ENCODE peak calls at places on chromosomes 12 and 14, in nine cellular contexts. W is NCI-H1105; Y is ELR; O is right lobe of liver; J is cerebellum; F is stimulated activated CD4-positive, alpha-beta T cell treated with anti-CD3 and anti-CD28 coated beads, Interleukin-1b, Interleukin-23, amount 100 ng/mL, for 24 hours; L is NCI-H69; S is kidney tubule cell; R is iris pigment epithelial cell. X is an unnamed sample.

GRCh38 chr12:66017736-66018135 is 112.8 kb downstream of the LLPH start:
- DNase-seq in F (no peak), Y (no peak), O (no peak), W (no peak), R (no peak), L (no peak), S (no peak), J (no peak), X (no peak)

GRCh38 chr14:34489324-34489723 is 27.3 kb upstream of the SPTSSA start:
- DNase-seq in O (no peak), L (no peak), W (no peak), F (no peak), J (no peak), S (no peak), R (peak), Y (no peak), X (no peak)

GRCh38 chr12:116093915-116094314 is 183.6 kb downstream of the MED13L start:
- DNase-seq in S (no peak), R (peak), J (no peak), W (no peak), O (no peak), F (no peak), L (peak), Y (no peak), X (no peak)

GRCh38 chr14:79077096-79077495 is 906.9 kb downstream of the NRXN3 start:
- DNase-seq in R (no peak), Y (no peak), F (no peak), J (no peak), L (peak), O (no peak), W (no peak), S (peak), X (no peak)

GRCh38 chr14:105061428-105062047 is 3.7 kb downstream of the GPR132 start:
- DNase-seq in F (no peak), R (no peak), S (no peak), W (no peak), L (no peak), O (peak), J (no peak), Y (no peak), X (no peak)

GRCh38 chr14:68791078-68791983 is 1.5 kb downstream of the ZFP36L1 start:
- DNase-seq in O (no peak), W (peak), L (peak), S (peak), J (no peak), F (no peak), R (peak), Y (peak), X (no peak)

GRCh38 chr12:23474438-23475000 is 475.0 kb downstream of the SOX5 start:
- DNase-seq in J (no peak), L (no peak), W (no peak), O (no peak), Y (no peak), F (no peak), R (no peak), S (no peak), X (no peak)

GRCh38 chr14:21768116-21768874 is 94.7 kb upstream of the OR4E1 start:
- DNase-seq in O (no peak), F (no peak), L (peak), S (peak), Y (peak), W (no peak), R (peak), J (no peak), X (peak)

X was measured in LoVo.